ENCODE peak calls at places on chromosomes 7 and 10, in eight cellular contexts. R is HCT116, N is PC-3, Z is MM.1S, E is astrocyte, B is K562, V is IMR-90, T is colonic mucosa. H is an unnamed sample.

GRCh38 chr10:131744356-131744755 is 156.5 kb upstream of the PPP2R2D start:
- DNase-seq in R (no peak), N (no peak), Z (no peak), E (no peak), B (no peak), V (no peak), T (no peak), H (no peak)

GRCh38 chr7:80918909-80919721 is at the start of gene SEMA3C:
- DNase-seq in R (peak; percentile 78), N (peak; percentile 95), Z (peak; percentile 86), E (peak; percentile 94), B (peak; percentile 86), V (peak; percentile 94), T (peak; percentile 90), H (peak; percentile 97)

GRCh38 chr7:122544463-122544862 is 154.5 kb downstream of the RNF133 start:
- DNase-seq in R (no peak), N (no peak), Z (peak; percentile 73), E (no peak), B (no peak), V (no peak), T (peak; percentile 17), H (no peak)

GRCh38 chr7:100835903-100836811 is 8.8 kb upstream of the EPHB4 start:
- DNase-seq in R (no peak), N (no peak), Z (no peak), E (no peak), B (no peak), V (no peak), T (peak; percentile 85), H (peak; percentile 94)

GRCh38 chr7:39644170-39644569 is 20.8 kb downstream of the RALA start:
- DNase-seq in R (no peak), N (no peak), Z (no peak), E (peak; percentile 77), B (no peak), V (peak; percentile 83), T (no peak), H (no peak)

GRCh38 chr10:63515002-63515763 is 6.0 kb upstream of the REEP3 start:
- DNase-seq in R (no peak), N (peak; percentile 89), Z (no peak), E (peak; percentile 75), B (peak; percentile 37), V (peak; percentile 33), T (no peak), H (peak; percentile 37)

GRCh38 chr7:82057476-82057875 is 287.6 kb upstream of the HGF start:
- DNase-seq in R (no peak), N (no peak), Z (no peak), E (peak; percentile 39), B (no peak), V (no peak), T (no peak), H (no peak)

GRCh38 chr7:101835136-101835535 is 17.7 kb downstream of the CUX1 start:
- DNase-seq in R (no peak), N (no peak), Z (no peak), E (no peak), B (no peak), V (no peak), T (no peak), H (no peak)

GRCh38 chr7:127754457-127754856 is 102.5 kb downstream of the SND1 start:
- DNase-seq in R (no peak), N (no peak), Z (no peak), E (no peak), B (no peak), V (no peak), T (no peak), H (no peak)

GRCh38 chr10:73858013-73858708 is 16.2 kb downstream of the CAMK2G start:
- DNase-seq in R (no peak), N (no peak), Z (no peak), E (no peak), B (no peak), V (no peak), T (no peak), H (no peak)

GRCh38 chr10:73858750-73859439 is 15.5 kb downstream of the CAMK2G start:
- DNase-seq in R (no peak), N (no peak), Z (no peak), E (no peak), B (no peak), V (no peak), T (no peak), H (no peak)

GRCh38 chr10:73859441-73860049 is 14.8 kb downstream of the CAMK2G start:
- DNase-seq in R (no peak), N (no peak), Z (no peak), E (no peak), B (peak; percentile 47), V (no peak), T (no peak), H (no peak)

GRCh38 chr10:73862011-73862410 is 12.3 kb downstream of the CAMK2G start:
- DNase-seq in R (no peak), N (no peak), Z (no peak), E (no peak), B (no peak), V (no peak), T (no peak), H (no peak)

DNA sequence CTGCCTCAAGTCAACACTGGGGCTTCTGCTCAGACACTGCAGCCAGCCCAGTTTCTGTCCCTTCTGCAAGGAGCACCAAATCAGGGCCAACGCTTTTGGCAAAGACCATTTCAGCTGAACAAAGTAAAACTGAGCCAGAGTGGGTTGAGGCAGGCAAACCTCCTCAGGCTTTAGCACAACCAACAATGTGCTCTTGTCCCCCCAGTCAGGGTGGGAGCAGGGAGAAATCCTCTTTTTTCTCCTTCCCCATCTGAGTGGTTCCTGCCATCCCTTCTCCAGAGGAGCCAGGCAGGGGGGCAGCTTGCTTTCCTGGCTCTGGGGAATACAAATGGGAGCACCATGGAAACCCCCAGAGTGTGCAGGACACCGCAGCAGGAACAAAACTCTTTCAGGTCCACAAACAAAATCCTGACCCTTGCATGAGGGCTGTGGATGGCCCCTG is 14.3 kb downstream of the CAMK2G start:
- DNase-seq in R (no peak), N (no peak), Z (no peak), E (no peak), B (no peak), V (no peak), T (no peak), H (no peak)
- TF ChIP-seq CTCF in R (no peak), N (no peak), Z (no peak), E (no peak), B (no peak), V (no peak), T (no peak), H (no peak)

DNA sequence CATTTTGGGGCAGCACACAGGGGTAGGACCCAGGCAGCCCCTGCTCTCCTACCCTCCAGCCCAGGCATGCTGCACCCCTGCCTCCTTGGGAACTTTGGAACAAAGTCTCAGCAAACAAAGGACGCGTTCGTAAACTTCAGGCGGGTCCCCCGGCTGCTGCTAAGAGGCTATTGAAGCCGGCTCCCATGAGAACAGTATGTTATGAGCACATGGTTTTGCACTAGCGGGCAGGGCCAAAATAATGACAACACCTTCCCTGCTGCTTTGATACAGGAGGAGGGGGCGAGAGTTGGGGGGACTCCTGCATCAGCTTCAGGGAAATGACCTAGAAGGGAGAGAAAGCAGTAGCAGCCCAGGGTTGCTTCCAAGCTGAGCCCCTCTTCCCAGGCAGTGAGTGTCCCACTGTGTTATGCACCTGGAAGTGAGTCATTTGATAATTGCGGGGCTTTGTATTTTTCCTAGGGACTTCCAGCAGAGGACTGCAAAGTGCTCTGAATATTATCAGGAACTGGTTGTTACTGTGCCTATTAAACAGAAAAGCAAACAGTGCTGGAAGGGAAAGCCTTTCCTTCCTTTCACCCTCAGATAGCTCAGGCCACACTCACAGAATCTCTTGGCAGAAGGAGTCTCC is 6.9 kb downstream of the ITPRIP start:
- DNase-seq in R (peak; percentile 44), N (peak; percentile 87), Z (no peak), E (peak; percentile 77), B (no peak), V (peak; percentile 84), T (no peak), H (peak; percentile 34)
- H3K4me1 ChIP-seq in R (peaks cover 86% of the 10 kb centered on the region), N (peaks cover 92% of the 10 kb centered on the region), Z (no peaks in the 10 kb centered on the region), E (peaks cover 95% of the 10 kb centered on the region), B (peaks cover 79% of the 10 kb centered on the region), V (peaks cover 72% of the 10 kb centered on the region), T (peaks cover 34% of the 10 kb centered on the region), H (peaks cover 70% of the 10 kb centered on the region)

DNA sequence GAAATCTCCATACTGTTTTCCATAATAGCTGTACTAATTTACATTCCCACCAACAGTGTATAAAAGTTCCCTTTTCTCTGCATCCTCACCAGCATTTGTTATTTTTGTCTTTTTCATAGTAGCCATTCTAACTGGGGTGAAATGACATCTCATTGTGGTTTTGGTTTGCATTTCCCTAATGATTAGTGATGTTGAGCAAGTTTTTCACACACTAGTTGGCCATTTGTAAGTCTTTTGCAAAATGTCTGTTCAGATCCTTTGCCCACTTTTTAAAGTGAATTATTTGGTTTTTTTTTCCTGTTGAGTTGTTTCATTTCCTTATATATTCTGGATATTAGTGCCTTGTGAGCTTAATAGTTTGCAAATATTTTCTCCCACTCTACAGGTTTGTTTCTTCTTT is 101.0 kb upstream of the NFE2L3 start:
- DNase-seq in R (no peak), N (no peak), Z (no peak), E (no peak), B (no peak), V (no peak), T (no peak), H (no peak)
- H3K9ac ChIP-seq in R (no peak overlapping the region), N (no peak overlapping the region), Z (no peak overlapping the region), E (no peak overlapping the region), B (no peak overlapping the region), V (no peak overlapping the region), T (no peak overlapping the region), H (no peak overlapping the region)

GRCh38 chr7:156496491-156497264 is 143.9 kb upstream of the RNF32 start:
- DNase-seq in R (no peak), N (no peak), Z (no peak), E (no peak), B (no peak), V (no peak), T (no peak), H (no peak)

GRCh38 chr7:156497776-156498509 is 142.6 kb upstream of the RNF32 start:
- DNase-seq in R (no peak), N (no peak), Z (no peak), E (no peak), B (no peak), V (no peak), T (no peak), H (no peak)

GRCh38 chr7:156503195-156503594 is 137.4 kb upstream of the RNF32 start:
- DNase-seq in R (no peak), N (no peak), Z (no peak), E (no peak), B (no peak), V (peak; percentile 11), T (no peak), H (peak; percentile 46)

GRCh38 chr7:156494960-156495359 is 145.6 kb upstream of the RNF32 start:
- DNase-seq in R (no peak), N (no peak), Z (no peak), E (no peak), B (no peak), V (no peak), T (no peak), H (no peak)

DNA sequence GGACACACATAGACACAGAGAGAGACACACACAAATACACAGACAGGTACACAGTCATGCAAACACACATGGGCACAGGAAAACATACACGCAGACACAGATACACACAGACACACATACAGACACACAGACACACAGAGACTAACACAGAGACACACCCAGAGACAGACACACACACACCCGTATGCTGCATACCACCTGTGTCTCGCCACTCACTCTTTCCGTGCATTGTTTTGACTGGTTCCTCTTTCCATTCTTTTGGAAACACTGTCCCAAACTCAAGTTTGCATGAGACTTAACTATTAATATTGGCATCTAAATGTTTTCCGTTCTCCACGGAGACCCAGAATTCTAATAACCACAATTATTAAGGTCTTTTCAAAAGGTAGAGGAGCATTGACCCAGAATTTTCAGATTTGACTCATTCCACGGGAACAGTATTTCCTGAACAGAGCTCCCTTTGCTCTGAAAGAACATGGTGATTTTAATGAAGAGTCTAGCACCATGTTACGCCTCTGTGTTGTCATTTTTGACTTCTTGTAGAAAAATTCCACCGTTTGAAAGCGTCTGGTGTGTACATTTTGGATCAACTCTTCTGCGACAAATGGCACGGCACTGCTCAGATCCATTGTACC is 141.2 kb upstream of the RNF32 start:
- DNase-seq in R (no peak), N (no peak), Z (no peak), E (no peak), B (no peak), V (no peak), T (no peak), H (no peak)
- TF ChIP-seq CTCF in R (no peak), N (no peak), Z (no peak), E (no peak), B (no peak), V (no peak), T (no peak), H (no peak)